ENCODE peak calls at places on chromosome 10, in eight cellular contexts. K is tibial artery, V is adrenal gland, F is left ventricle myocardium inferior, A is heart right ventricle, B is right atrium auricular region, T is OCI-LY7, D is RWPE2. U is an unnamed sample. For H3K4me1, the result is how much of the 10 kb centered on the place peaks cover.

GRCh38 chr10:69588358-69588757 is 15.1 kb upstream of the NEUROG3 start:
- DNase-seq in F (no peak), V (no peak), A (no peak), D (no peak), T (no peak), K (no peak), B (peak), U (peak)

GRCh38 chr10:121608669-121609190 is 10.5 kb upstream of the FGFR2 start:
- DNase-seq in D (no peak), V (peak), K (no peak), T (peak), A (peak), F (peak), B (no peak), U (peak)

GRCh38 chr10:94210465-94211186 is 152.1 kb downstream of the NOC3L start:
- DNase-seq in F (no peak), V (no peak), D (no peak), K (no peak), B (no peak), A (no peak), T (no peak), U (no peak)

GRCh38 chr10:132329565-132330485 is 2.2 kb upstream of the LRRC27 start:
- DNase-seq in F (no peak), V (no peak), D (no peak), T (peak), K (peak), A (no peak), B (peak), U (no peak)

GRCh38 chr10:94104316-94105060 is 110.8 kb downstream of the PLCE1 start:
- DNase-seq in T (no peak), V (no peak), K (no peak), D (no peak), B (no peak), F (no peak), A (no peak), U (no peak)

GRCh38 chr10:103265712-103266329 is 11.1 kb upstream of the INA start:
- DNase-seq in D (no peak), B (peak), T (peak), F (no peak), V (peak), K (peak), A (no peak), U (peak)

GRCh38 chr10:119602241-119603095 is 5.7 kb upstream of the TIAL1 start:
- DNase-seq in K (no peak), D (no peak), A (no peak), V (no peak), F (no peak), B (peak), T (peak), U (peak)

GRCh38 chr10:74189999-74190421 is 39.0 kb downstream of the ADK start:
- DNase-seq in F (no peak), A (no peak), D (no peak), T (peak), B (no peak), V (no peak), K (no peak), U (peak)

GRCh38 chr10:14184841-14185500 is 145.8 kb downstream of the FRMD4A start:
- DNase-seq in F (no peak), V (no peak), T (peak), A (no peak), B (no peak), D (no peak), K (no peak), U (peak)

GRCh38 chr10:57898231-57898630 is 369.5 kb downstream of the IPMK start:
- DNase-seq in T (no peak), A (no peak), F (no peak), B (no peak), D (no peak), V (no peak), K (no peak), U (no peak)

GRCh38 chr10:76432274-76433012 is 1001.0 kb downstream of the LRMDA start:
- DNase-seq in A (peak), D (no peak), B (peak), F (no peak), K (peak), V (no peak), T (no peak), U (no peak)

GRCh38 chr10:17029581-17030271 is 99.9 kb downstream of the CUBN start:
- DNase-seq in A (peak), T (no peak), B (peak), V (peak), F (peak), D (no peak), K (peak), U (no peak)

GRCh38 chr10:22629843-22630228 is 84.5 kb downstream of the PIP4K2A start:
- DNase-seq in K (no peak), F (no peak), B (no peak), T (no peak), A (no peak), D (no peak), V (no peak), U (no peak)

GRCh38 chr10:3659518-3659917 is 125.5 kb downstream of the KLF6 start:
- DNase-seq in K (no peak), T (no peak), A (no peak), F (no peak), V (no peak), D (no peak), B (no peak), U (no peak)

GRCh38 chr10:29522038-29522855 is 112.5 kb downstream of the SVIL start:
- DNase-seq in V (no peak), D (no peak), K (no peak), A (no peak), T (no peak), B (no peak), F (no peak), U (no peak)
- H3K4me3 ChIP-seq in V (no peak), D (no peak), K (no peak), A (no peak), T (no peak), B (no peak), F (peak), U (no peak)

DNA sequence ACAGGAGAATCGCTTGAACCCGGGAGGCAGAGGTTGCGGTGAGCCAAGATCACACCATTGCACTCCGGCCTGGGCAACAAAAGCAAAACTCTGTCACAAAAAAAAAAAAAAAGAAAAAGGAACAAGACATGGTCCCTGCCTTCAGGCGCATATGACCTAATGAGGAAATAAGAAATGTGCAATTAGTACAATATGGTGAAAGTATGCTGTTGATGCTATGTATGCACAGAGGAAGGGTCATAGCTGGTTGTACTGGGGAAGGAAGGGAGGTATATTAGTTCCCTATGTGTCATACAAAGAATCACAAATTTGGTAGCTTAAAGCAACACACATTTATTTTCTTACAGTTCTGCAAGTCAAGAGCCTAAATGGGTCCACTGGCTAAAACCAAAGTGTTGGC is 97.8 kb upstream of the MPP7 start:
- DNase-seq in A (no peak), V (no peak), F (no peak), D (no peak), K (no peak), T (no peak), B (no peak), U (no peak)
- H3K27ac ChIP-seq in A (no peak), V (no peak), F (no peak), D (no peak), K (no peak), T (no peak), B (no peak), U (no peak)

GRCh38 chr10:96719850-96720421 is 378 bp downstream of the PIK3AP1 start:
- DNase-seq in F (peak), T (peak), D (no peak), B (no peak), V (peak), K (peak), A (peak), U (peak)

GRCh38 chr10:96720422-96721206 is at the start of gene PIK3AP1:
- DNase-seq in T (peak), D (no peak), B (no peak), V (peak), F (peak), K (peak), A (peak), U (peak)

GRCh38 chr10:96721207-96721572 is 876 bp upstream of the PIK3AP1 start:
- DNase-seq in D (no peak), K (no peak), F (no peak), A (no peak), V (no peak), T (no peak), B (no peak), U (no peak)

GRCh38 chr10:96718304-96718990 is 1.9 kb downstream of the PIK3AP1 start:
- DNase-seq in D (no peak), V (no peak), K (no peak), F (no peak), T (peak), A (no peak), B (no peak), U (peak)

GRCh38 chr10:96719205-96719604 is 1.1 kb downstream of the PIK3AP1 start:
- DNase-seq in A (no peak), T (peak), F (no peak), B (no peak), D (no peak), K (no peak), V (no peak), U (no peak)
- H3K4me1 ChIP-seq in A (under half), T (half or more), F (under half), B (under half), D (under half), K (under half), V (under half), U (under half)

DNA sequence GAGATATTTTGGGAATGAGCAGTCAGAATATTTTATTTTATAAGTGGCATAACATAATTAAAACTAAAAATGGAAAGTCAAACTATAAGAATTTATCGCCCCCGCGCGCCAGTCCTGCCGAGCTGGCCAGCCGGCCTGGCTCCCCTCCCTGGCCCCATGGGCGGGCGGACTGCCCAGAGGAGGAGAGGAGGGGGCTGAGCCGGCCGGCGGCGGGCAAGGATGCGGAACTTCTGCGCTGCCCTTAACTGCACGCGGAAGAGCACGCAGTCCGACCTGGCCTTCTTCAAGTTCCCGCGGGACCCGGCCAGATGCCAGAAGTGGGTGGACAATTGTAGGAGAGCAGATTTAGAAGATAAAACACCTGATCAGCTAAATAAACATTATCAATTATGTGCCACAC is 96.8 kb downstream of the DKK1 start:
- DNase-seq in V (no peak), T (no peak), D (no peak), F (no peak), A (peak), K (no peak), B (no peak), U (no peak)
- H3K4me3 ChIP-seq in V (no peak), T (no peak), D (no peak), F (no peak), A (no peak), K (peak), B (no peak), U (no peak)

DNA sequence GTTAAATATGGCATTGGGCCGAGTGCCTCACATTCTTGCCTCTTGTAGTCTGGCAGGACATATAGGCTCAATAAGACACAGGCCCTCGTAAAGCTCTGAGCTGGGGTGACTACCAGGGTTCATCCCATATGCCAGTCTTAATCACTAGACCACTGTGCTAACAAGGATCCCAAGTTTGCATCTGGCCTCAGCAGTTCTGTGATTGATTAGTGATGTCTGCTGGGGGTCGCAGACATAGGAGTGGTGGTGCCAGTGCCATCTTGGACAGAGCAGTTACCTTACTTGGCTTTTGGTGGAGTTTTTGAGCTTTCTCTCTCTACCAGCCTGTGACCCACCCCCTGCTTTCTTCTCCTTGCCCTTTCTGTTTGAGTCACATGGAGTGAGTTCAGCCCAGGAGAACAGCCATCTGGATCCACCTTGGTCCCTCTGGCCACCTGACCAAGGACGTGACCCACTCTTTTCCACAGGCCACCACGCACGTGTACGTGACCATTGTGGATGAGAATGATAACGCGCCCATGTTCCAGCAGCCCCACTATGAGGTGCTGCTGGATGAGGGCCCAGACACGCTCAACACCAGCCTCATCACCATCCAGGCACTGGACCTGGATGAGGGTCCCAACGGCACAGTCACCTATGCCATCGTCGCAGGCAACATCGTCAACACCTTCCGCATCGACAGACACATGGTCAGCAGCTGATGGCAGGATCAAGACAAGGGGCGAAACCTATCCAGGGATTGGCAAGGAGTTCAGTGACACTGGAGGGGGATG is 4.1 kb upstream of the VSIR start:
- DNase-seq in D (no peak), A (no peak), T (no peak), V (no peak), F (no peak), B (no peak), K (no peak), U (no peak)
- H3K27ac ChIP-seq in D (no peak), A (no peak), T (no peak), V (no peak), F (no peak), B (no peak), K (no peak), U (no peak)

GRCh38 chr10:52447931-52448353 is 133.9 kb downstream of the DKK1 start:
- DNase-seq in T (no peak), K (no peak), D (no peak), V (no peak), B (no peak), F (no peak), A (no peak), U (no peak)
- H3K4me1 ChIP-seq in T (under half), K (under half), D (half or more), V (under half), B (under half), F (under half), A (under half), U (under half)

GRCh38 chr10:101136007-101136707 is 5.1 kb downstream of the TLX1 start:
- DNase-seq in D (peak), A (no peak), V (no peak), F (no peak), K (no peak), B (no peak), T (no peak), U (no peak)

GRCh38 chr10:101134299-101135127 is 3.4 kb downstream of the TLX1 start:
- DNase-seq in D (no peak), B (no peak), A (no peak), F (no peak), V (no peak), T (no peak), K (no peak), U (no peak)

GRCh38 chr10:101136708-101137121 is 5.6 kb downstream of the TLX1 start:
- DNase-seq in B (no peak), K (no peak), A (no peak), T (no peak), D (no peak), V (no peak), F (no peak), U (no peak)

GRCh38 chr10:101133489-101134298 is 2.6 kb downstream of the TLX1 start:
- DNase-seq in D (no peak), A (no peak), T (no peak), F (no peak), B (no peak), K (no peak), V (no peak), U (no peak)

GRCh38 chr10:101135151-101136006 is 4.3 kb downstream of the TLX1 start:
- DNase-seq in B (no peak), A (no peak), T (no peak), D (peak), F (no peak), V (no peak), K (no peak), U (no peak)
- H3K4me3 ChIP-seq in B (no peak), A (no peak), T (no peak), D (no peak), F (peak), V (no peak), K (no peak), U (no peak)

GRCh38 chr10:124730790-124731189 is 13.4 kb downstream of the FAM53B start:
- DNase-seq in T (no peak), B (no peak), K (no peak), V (no peak), A (no peak), F (no peak), D (no peak), U (no peak)
- H3K27ac ChIP-seq in T (no peak), B (no peak), K (no peak), V (no peak), A (no peak), F (peak), D (no peak), U (no peak)

DNA sequence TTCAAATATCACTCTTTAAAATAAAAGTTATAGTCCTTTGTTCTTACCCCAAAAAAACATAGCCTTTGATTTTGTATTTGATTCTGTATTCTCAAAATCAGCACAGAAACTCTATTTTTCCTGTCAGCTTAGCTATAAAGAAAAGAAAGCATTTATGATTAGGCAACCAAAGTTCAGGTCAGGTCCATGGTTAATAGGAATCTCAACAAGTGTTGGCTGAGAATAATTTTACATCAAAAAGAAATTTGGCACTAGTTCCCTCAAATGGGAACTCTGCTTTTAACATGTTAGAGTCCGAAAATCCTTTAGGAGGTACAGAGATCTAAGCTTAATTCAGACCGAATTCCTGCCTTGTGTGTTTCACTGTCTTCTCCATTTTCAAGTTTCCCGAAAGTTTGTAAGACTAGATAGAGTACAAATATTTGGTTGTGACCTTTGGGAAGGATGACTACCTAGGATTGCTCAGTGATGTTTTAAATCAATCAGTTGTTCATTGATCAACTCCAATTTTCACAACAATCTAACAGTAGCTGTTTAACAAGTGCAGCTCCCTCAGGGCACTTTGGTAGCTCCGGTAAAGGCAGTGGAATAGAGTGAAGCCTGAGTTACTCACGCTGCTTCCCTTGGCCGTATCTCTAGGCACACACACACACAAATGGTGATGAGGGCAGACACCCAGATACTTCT is 8.8 kb upstream of the ENO4 start:
- DNase-seq in V (no peak), F (no peak), D (no peak), K (no peak), A (no peak), T (no peak), B (no peak), U (no peak)
- H3K4me1 ChIP-seq in V (under half), F (under half), D (under half), K (under half), A (under half), T (under half), B (under half), U (under half)

U was measured in Karpas-422.